ENCODE peak calls at places on chromosomes 5 and 9, in six cellular contexts. One of them, this sample, is unnamed.

GRCh38 chr9:97593960-97594359 is 39.2 kb downstream of the TSTD2 start:
- DNase-seq in H1: no peak
- DNase-seq in GM12891: no peak
- DNase-seq in K562: no peak
- DNase-seq in GM12892: no peak
- DNase-seq in HepG2: no peak
- DNase-seq in this sample: no peak

GRCh38 chr5:14305045-14305444 is 161.9 kb downstream of the TRIO start:
- DNase-seq in H1: no peak
- DNase-seq in GM12891: no peak
- DNase-seq in K562: no peak
- DNase-seq in GM12892: no peak
- DNase-seq in HepG2: no peak
- DNase-seq in this sample: no peak

GRCh38 chr5:35117960-35118359 is 70.2 kb upstream of the AGXT2 start:
- DNase-seq in H1: no peak
- DNase-seq in GM12891: no peak
- DNase-seq in K562: no peak
- DNase-seq in GM12892: no peak
- DNase-seq in HepG2: no peak
- DNase-seq in this sample: no peak

GRCh38 chr5:43172779-43173178 is 19.2 kb upstream of the NIM1K start:
- DNase-seq in H1: no peak
- DNase-seq in GM12891: no peak
- DNase-seq in K562: no peak
- DNase-seq in GM12892: no peak
- DNase-seq in HepG2: no peak
- DNase-seq in this sample: no peak

GRCh38 chr5:142680605-142681259 is 5.2 kb downstream of the FGF1 start:
- DNase-seq in H1: no peak
- DNase-seq in GM12891: no peak
- DNase-seq in K562: no peak
- DNase-seq in GM12892: no peak
- DNase-seq in HepG2: peak; percentile 65
- DNase-seq in this sample: no peak

GRCh38 chr5:110544603-110545002 is 181.9 kb downstream of the TMEM232 start:
- DNase-seq in H1: no peak
- DNase-seq in GM12891: no peak
- DNase-seq in K562: no peak
- DNase-seq in GM12892: no peak
- DNase-seq in HepG2: no peak
- DNase-seq in this sample: no peak

GRCh38 chr9:82404484-82405280 is 416.1 kb downstream of the SPATA31D1 start:
- DNase-seq in H1: no peak
- DNase-seq in GM12891: no peak
- DNase-seq in K562: no peak
- DNase-seq in GM12892: no peak
- DNase-seq in HepG2: no peak
- DNase-seq in this sample: no peak

GRCh38 chr5:151345808-151346478 is 1.4 kb downstream of the SLC36A2 start:
- DNase-seq in H1: no peak
- DNase-seq in GM12891: no peak
- DNase-seq in K562: no peak
- DNase-seq in GM12892: no peak
- DNase-seq in HepG2: no peak
- DNase-seq in this sample: no peak

DNA sequence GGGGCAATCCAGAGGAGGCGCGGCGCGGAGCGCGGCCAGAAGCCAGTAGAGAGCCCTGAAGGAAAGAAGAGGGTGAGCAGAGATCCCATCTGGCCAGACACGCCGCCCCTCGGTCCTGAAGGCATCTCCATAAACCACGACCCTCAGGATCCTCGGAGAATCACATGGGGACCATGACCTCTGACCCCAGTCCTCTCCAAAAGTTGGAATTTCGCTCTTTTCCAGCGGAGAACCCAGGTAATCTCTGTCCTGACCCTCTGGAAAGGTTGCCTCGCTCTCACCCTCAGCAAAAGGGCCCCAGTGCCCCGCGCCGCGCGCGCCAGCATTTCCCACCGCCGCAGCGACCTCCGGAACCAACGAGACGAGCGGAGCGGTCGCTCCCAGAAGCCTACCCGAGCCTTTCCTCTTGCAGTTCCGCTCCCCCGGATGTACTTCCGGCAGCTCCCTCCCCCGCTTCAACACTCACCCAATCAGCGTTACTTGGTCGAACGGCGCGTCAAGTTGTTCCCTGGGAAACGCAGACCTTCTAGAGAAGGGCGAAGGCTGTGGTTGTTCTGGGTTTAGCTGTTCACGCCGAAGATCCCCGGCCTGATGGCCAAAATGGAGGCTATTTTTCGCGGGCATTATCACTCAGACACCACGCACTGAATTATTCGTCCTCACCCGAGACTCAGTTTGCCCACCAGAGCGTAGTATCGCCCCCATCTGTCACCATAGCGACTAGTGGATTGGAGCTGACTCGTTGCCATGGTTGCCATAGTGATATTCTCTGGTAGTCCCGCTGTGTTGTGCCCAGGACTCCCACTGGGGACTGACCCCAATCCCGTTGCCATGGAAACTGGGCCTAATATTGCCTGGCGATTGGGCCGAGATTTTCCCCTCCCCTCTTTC is at the start of gene STOML2:
- DNase-seq in H1: peak; percentile 91
- DNase-seq in GM12891: peak; percentile 96
- DNase-seq in K562: peak; percentile 83
- DNase-seq in GM12892: peak; percentile 96
- DNase-seq in HepG2: peak; percentile 92
- DNase-seq in this sample: peak; percentile 78
- TF ChIP-seq POLR2A in H1: peak; percentile 79
- TF ChIP-seq POLR2A in GM12891: peak; percentile 86
- TF ChIP-seq POLR2A in K562: peak; percentile 80
- TF ChIP-seq POLR2A in GM12892: peak; percentile 86
- TF ChIP-seq POLR2A in HepG2: peak; percentile 90
- TF ChIP-seq POLR2A in this sample: peak; percentile 88

GRCh38 chr5:7927466-7928375 is 58.8 kb downstream of the MTRR start:
- DNase-seq in H1: peak; percentile 47
- DNase-seq in GM12891: peak; percentile 36
- DNase-seq in K562: peak; percentile 76
- DNase-seq in GM12892: peak; percentile 41
- DNase-seq in HepG2: peak; percentile 39
- DNase-seq in this sample: no peak

GRCh38 chr5:7926720-7927119 is 57.8 kb downstream of the MTRR start:
- DNase-seq in H1: no peak
- DNase-seq in GM12891: no peak
- DNase-seq in K562: no peak
- DNase-seq in GM12892: no peak
- DNase-seq in HepG2: no peak
- DNase-seq in this sample: no peak

GRCh38 chr5:7926296-7926695 is 57.3 kb downstream of the MTRR start:
- DNase-seq in H1: no peak
- DNase-seq in GM12891: no peak
- DNase-seq in K562: no peak
- DNase-seq in GM12892: no peak
- DNase-seq in HepG2: no peak
- DNase-seq in this sample: no peak
- TF ChIP-seq TAF1 in H1: no peak
- TF ChIP-seq TAF1 in GM12891: no peak
- TF ChIP-seq TAF1 in K562: no peak
- TF ChIP-seq TAF1 in GM12892: no peak
- TF ChIP-seq TAF1 in HepG2: no peak
- TF ChIP-seq TAF1 in this sample: no peak

DNA sequence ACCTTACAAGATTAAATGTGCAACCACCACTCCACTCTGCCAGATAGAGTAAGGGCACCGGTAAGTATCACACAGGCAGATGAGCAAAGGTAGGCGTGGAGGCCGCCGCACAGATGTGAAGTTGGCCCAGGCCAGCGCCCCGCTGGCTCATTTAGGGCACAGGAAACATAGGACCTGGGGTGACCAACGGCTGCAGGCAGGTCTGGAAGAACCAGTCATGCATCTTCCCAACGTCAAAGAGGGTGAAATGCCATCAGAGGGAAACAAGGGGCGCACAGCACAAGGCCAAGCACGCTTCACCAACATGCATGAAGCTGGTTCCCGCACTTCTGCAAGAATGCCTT is 31.7 kb upstream of the SLC6A3 start:
- DNase-seq in H1: no peak
- DNase-seq in GM12891: no peak
- DNase-seq in K562: no peak
- DNase-seq in GM12892: no peak
- DNase-seq in HepG2: no peak
- DNase-seq in this sample: no peak
- TF ChIP-seq POLR2A in H1: no peak
- TF ChIP-seq POLR2A in GM12891: no peak
- TF ChIP-seq POLR2A in K562: no peak
- TF ChIP-seq POLR2A in GM12892: no peak
- TF ChIP-seq POLR2A in HepG2: no peak
- TF ChIP-seq POLR2A in this sample: no peak

GRCh38 chr5:24750356-24750755 is 105.6 kb upstream of the CDH10 start:
- DNase-seq in H1: no peak
- DNase-seq in GM12891: no peak
- DNase-seq in K562: no peak
- DNase-seq in GM12892: no peak
- DNase-seq in HepG2: no peak
- DNase-seq in this sample: no peak
- TF ChIP-seq TAF1 in H1: no peak
- TF ChIP-seq TAF1 in GM12891: no peak
- TF ChIP-seq TAF1 in K562: no peak
- TF ChIP-seq TAF1 in GM12892: no peak
- TF ChIP-seq TAF1 in HepG2: no peak
- TF ChIP-seq TAF1 in this sample: no peak

GRCh38 chr9:128552153-128552743 is at the start of gene SPTAN1:
- DNase-seq in H1: peak; percentile 75
- DNase-seq in GM12891: peak; percentile 91
- DNase-seq in K562: peak; percentile 97
- DNase-seq in GM12892: peak; percentile 90
- DNase-seq in HepG2: peak; percentile 61
- DNase-seq in this sample: peak; percentile 60
- TF ChIP-seq POLR2A in H1: peak; percentile 97
- TF ChIP-seq POLR2A in GM12891: peak; percentile 98
- TF ChIP-seq POLR2A in K562: peak; percentile 80
- TF ChIP-seq POLR2A in GM12892: peak; percentile 99
- TF ChIP-seq POLR2A in HepG2: peak; percentile 98
- TF ChIP-seq POLR2A in this sample: peak; percentile 99

GRCh38 chr5:76085286-76085579 is 2.0 kb downstream of the SV2C start:
- DNase-seq in H1: no peak
- DNase-seq in GM12891: no peak
- DNase-seq in K562: no peak
- DNase-seq in GM12892: no peak
- DNase-seq in HepG2: no peak
- DNase-seq in this sample: no peak

GRCh38 chr5:76084496-76085285 is 1.5 kb downstream of the SV2C start:
- DNase-seq in H1: no peak
- DNase-seq in GM12891: no peak
- DNase-seq in K562: peak; percentile 18
- DNase-seq in GM12892: peak; percentile 10
- DNase-seq in HepG2: no peak
- DNase-seq in this sample: no peak

GRCh38 chr5:76081811-76082783 is 1.1 kb upstream of the SV2C start:
- DNase-seq in H1: no peak
- DNase-seq in GM12891: no peak
- DNase-seq in K562: no peak
- DNase-seq in GM12892: no peak
- DNase-seq in HepG2: no peak
- DNase-seq in this sample: no peak

GRCh38 chr5:76083555-76084495 is 642 bp downstream of the SV2C start:
- DNase-seq in H1: no peak
- DNase-seq in GM12891: peak; percentile 36
- DNase-seq in K562: no peak
- DNase-seq in GM12892: peak; percentile 24
- DNase-seq in HepG2: no peak
- DNase-seq in this sample: no peak

DNA sequence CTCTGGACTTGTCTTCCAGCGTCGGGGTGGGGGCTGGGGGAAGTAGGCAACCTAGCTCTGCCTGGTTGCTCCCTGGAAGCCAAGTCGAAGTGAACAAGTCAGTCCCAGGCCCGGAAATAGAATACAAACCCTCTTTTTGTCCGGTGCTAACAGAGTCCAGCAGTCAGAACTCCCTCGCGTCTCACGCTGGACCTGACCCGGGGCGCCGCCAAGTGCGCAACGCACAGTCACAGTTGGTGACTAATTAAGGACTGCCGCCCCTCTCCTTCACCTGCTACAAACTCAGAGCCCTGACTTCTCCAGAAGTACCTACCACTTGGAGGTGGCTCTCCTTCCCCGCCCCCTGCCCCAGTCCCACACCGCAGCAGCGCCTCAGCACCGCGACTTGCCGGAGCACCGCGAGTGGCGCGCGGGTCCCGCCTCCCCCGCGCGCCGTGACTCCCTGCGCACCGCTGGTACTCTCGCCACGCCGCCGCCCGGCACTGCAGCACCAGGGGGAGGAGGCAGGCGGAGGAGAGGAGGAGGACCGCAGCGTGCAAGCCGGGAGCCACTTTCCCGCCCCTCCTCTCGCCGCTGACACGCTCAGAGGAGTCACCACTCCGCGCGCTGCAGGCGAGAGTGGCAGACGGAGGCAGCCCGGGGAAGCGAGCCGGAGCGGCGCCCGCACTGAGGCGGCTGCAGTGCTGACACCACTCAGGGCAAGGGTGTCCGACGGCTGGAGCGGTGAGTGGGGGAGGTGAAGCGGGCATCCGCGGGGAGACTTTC is at the start of gene SV2C:
- DNase-seq in H1: no peak
- DNase-seq in GM12891: peak; percentile 49
- DNase-seq in K562: no peak
- DNase-seq in GM12892: peak; percentile 30
- DNase-seq in HepG2: no peak
- DNase-seq in this sample: no peak
- TF ChIP-seq TAF1 in H1: no peak
- TF ChIP-seq TAF1 in GM12891: no peak
- TF ChIP-seq TAF1 in K562: no peak
- TF ChIP-seq TAF1 in GM12892: no peak
- TF ChIP-seq TAF1 in HepG2: no peak
- TF ChIP-seq TAF1 in this sample: no peak